ENCODE peak calls at places on chromosome 12, in nine cellular contexts. F is activated naive CD8-positive, alpha-beta T cell treated with anti-CD3 and anti-CD28 coated beads, Interleukin-2, amount 50 U/mL, for 16 hours; M is germinal center; Y is cardiac fibroblast; D is GM04504; X is substantia nigra; Z is GM13976; K is HuH-7.5; T is neuronal stem cell. G is an unnamed sample.

GRCh38 chr12:46217686-46218508 is 50.9 kb downstream of the SLC38A1 start:
- DNase-seq in T (no peak), Y (no peak), M (peak), D (no peak), X (no peak), K (no peak), Z (peak), F (no peak), G (no peak)

GRCh38 chr12:124621296-124621660 is 53.9 kb upstream of the NCOR2 start:
- DNase-seq in D (no peak), Y (peak), X (no peak), M (no peak), T (no peak), K (no peak), F (no peak), Z (no peak), G (no peak)

GRCh38 chr12:5383961-5384360 is 47.9 kb upstream of the NTF3 start:
- DNase-seq in Z (no peak), F (no peak), T (no peak), M (no peak), D (peak), Y (no peak), X (no peak), K (no peak), G (no peak)

GRCh38 chr12:118404876-118405521 is 28.6 kb downstream of the SUDS3 start:
- DNase-seq in F (no peak), X (no peak), T (peak), Y (peak), K (peak), Z (peak), M (peak), D (peak), G (peak)

GRCh38 chr12:131860472-131861260 is 32.5 kb downstream of the MMP17 start:
- DNase-seq in F (no peak), M (no peak), Z (no peak), D (peak), Y (peak), X (no peak), K (peak), T (peak), G (peak)

GRCh38 chr12:99005601-99006000 is 360.5 kb downstream of the APAF1 start:
- DNase-seq in Z (no peak), T (no peak), F (no peak), Y (no peak), D (no peak), K (no peak), X (no peak), M (no peak), G (no peak)

GRCh38 chr12:28700161-28700560 is 448.9 kb upstream of the FAR2 start:
- DNase-seq in D (no peak), M (no peak), Z (no peak), X (no peak), Y (no peak), F (no peak), K (no peak), T (no peak), G (no peak)

GRCh38 chr12:11758838-11759509 is 109.5 kb downstream of the ETV6 start:
- DNase-seq in T (no peak), M (peak), Z (no peak), X (no peak), F (no peak), Y (peak), D (no peak), K (no peak), G (no peak)

GRCh38 chr12:45601888-45602287 is 127.6 kb upstream of the ARID2 start:
- DNase-seq in T (no peak), M (no peak), Y (no peak), K (no peak), Z (no peak), X (no peak), F (no peak), D (no peak), G (no peak)

GRCh38 chr12:38342444-38342843 is 25.9 kb downstream of the ALG10B start:
- DNase-seq in Y (no peak), M (no peak), Z (no peak), F (no peak), X (no peak), K (no peak), T (no peak), D (no peak), G (no peak)

GRCh38 chr12:18546399-18546798 is 191.4 kb downstream of the PLCZ1 start:
- DNase-seq in F (no peak), T (no peak), M (no peak), D (peak), Y (peak), Z (no peak), X (no peak), K (no peak), G (no peak)

GRCh38 chr12:88993655-88994054 is 358.6 kb downstream of the DUSP6 start:
- DNase-seq in Y (peak), M (no peak), Z (peak), D (peak), F (no peak), K (peak), T (peak), X (no peak), G (peak)

GRCh38 chr12:114668151-114668891 is 15.7 kb downstream of the TBX3 start:
- DNase-seq in D (peak), X (peak), T (no peak), Y (peak), K (peak), M (peak), Z (peak), F (no peak), G (no peak)

GRCh38 chr12:132270969-132271754 is 58.2 kb downstream of the GALNT9 start:
- DNase-seq in Z (no peak), X (no peak), T (no peak), M (no peak), K (no peak), F (no peak), D (no peak), Y (no peak), G (no peak)

GRCh38 chr12:50070314-50071060 is 13.1 kb downstream of the ASIC1 start:
- DNase-seq in M (peak), T (peak), Z (peak), Y (peak), D (no peak), K (peak), F (no peak), X (peak), G (peak)

GRCh38 chr12:8681129-8681902 is 16.5 kb upstream of the RIMKLB start:
- DNase-seq in Y (peak), T (no peak), X (no peak), D (no peak), F (no peak), M (no peak), Z (no peak), K (no peak), G (no peak)

GRCh38 chr12:124593176-124593575 is 25.8 kb upstream of the NCOR2 start:
- DNase-seq in M (no peak), F (no peak), T (no peak), Z (no peak), Y (no peak), D (no peak), K (no peak), X (no peak), G (no peak)

GRCh38 chr12:95326855-95327254 is 109.2 kb downstream of the VEZT start:
- DNase-seq in D (no peak), F (no peak), K (no peak), Y (no peak), T (no peak), M (no peak), X (no peak), Z (no peak), G (no peak)

GRCh38 chr12:64104376-64104775 is 117.7 kb downstream of the KICS2 start:
- DNase-seq in D (no peak), F (no peak), Y (peak), K (no peak), M (no peak), X (no peak), T (no peak), Z (no peak), G (no peak)

GRCh38 chr12:31672521-31672920 is 13.0 kb downstream of the ETFBKMT start:
- DNase-seq in F (no peak), Y (no peak), K (no peak), D (no peak), X (no peak), T (no peak), Z (no peak), M (no peak), G (no peak)

GRCh38 chr12:115709410-115710065 is 568.0 kb downstream of the MED13L start:
- DNase-seq in D (peak), T (no peak), Y (peak), F (no peak), X (no peak), K (no peak), Z (no peak), M (no peak), G (no peak)

GRCh38 chr12:95117178-95117599 is 43.8 kb upstream of the NR2C1 start:
- DNase-seq in F (peak), M (peak), X (no peak), Z (peak), D (peak), Y (peak), K (peak), T (peak), G (no peak)

GRCh38 chr12:109115404-109115757 is 1.0 kb upstream of the ACACB start:
- DNase-seq in T (no peak), M (no peak), F (no peak), K (no peak), X (no peak), Z (no peak), D (no peak), Y (no peak), G (no peak)

GRCh38 chr12:65368071-65368470 is 89.6 kb downstream of the MSRB3 start:
- DNase-seq in X (no peak), M (no peak), K (no peak), Y (no peak), D (no peak), F (no peak), Z (no peak), T (peak), G (no peak)

GRCh38 chr12:68963456-68963859 is 30.5 kb upstream of the CPM start:
- DNase-seq in Z (no peak), D (no peak), Y (peak), X (no peak), K (no peak), M (no peak), F (no peak), T (no peak), G (no peak)